ENCODE peak calls at places on chromosomes 11 and 22, in seven cellular contexts. Q is A549, T is thoracic aorta, L is pancreas, I is PC-3, R is A673, U is psoas muscle. P is an unnamed sample.

GRCh38 chr11:57349491-57350274 is 11.5 kb downstream of the P2RX3 start:
- DNase-seq in T (no peak), I (peak), R (peak), U (peak), Q (peak), L (peak), P (peak)

GRCh38 chr22:20569059-20570058 is 61.9 kb downstream of the MED15 start:
- DNase-seq in T (peak), Q (peak), L (no peak), I (peak), U (peak), R (no peak), P (peak)

GRCh38 chr11:34432822-34433221 is 5.9 kb upstream of the CAT start:
- DNase-seq in Q (no peak), U (no peak), T (no peak), L (no peak), I (no peak), R (no peak), P (no peak)

GRCh38 chr22:31728857-31729256 is 21.1 kb downstream of the PRR14L start:
- DNase-seq in I (no peak), R (no peak), L (no peak), Q (no peak), T (no peak), U (no peak), P (no peak)

GRCh38 chr22:35842954-35843353 is 125.3 kb downstream of the APOL5 start:
- DNase-seq in T (no peak), R (peak), U (no peak), Q (peak), I (peak), L (no peak), P (peak)

GRCh38 chr22:46147471-46148267 is 2.7 kb upstream of the PPARA start:
- DNase-seq in I (no peak), Q (no peak), R (no peak), T (no peak), L (no peak), U (peak), P (peak)

GRCh38 chr22:22369962-22370265 is 125.3 kb downstream of the VPREB1 start:
- DNase-seq in U (no peak), R (no peak), Q (no peak), T (no peak), L (no peak), I (no peak), P (no peak)

GRCh38 chr11:10580625-10581024 is 12.2 kb upstream of the LYVE1 start:
- DNase-seq in L (no peak), R (no peak), I (no peak), T (no peak), U (no peak), Q (no peak), P (no peak)

GRCh38 chr22:35569916-35570315 is 29.3 kb downstream of the RASD2 start:
- DNase-seq in I (no peak), R (no peak), T (no peak), L (no peak), U (no peak), Q (no peak), P (no peak)

GRCh38 chr22:43151251-43152000 is at the start of gene TSPO:
- DNase-seq in I (peak), Q (peak), U (peak), T (peak), L (peak), R (peak), P (peak)

GRCh38 chr22:29346659-29347058 is 31.2 kb upstream of the RASL10A start:
- DNase-seq in R (no peak), T (no peak), I (no peak), L (no peak), U (peak), Q (no peak), P (no peak)

DNA sequence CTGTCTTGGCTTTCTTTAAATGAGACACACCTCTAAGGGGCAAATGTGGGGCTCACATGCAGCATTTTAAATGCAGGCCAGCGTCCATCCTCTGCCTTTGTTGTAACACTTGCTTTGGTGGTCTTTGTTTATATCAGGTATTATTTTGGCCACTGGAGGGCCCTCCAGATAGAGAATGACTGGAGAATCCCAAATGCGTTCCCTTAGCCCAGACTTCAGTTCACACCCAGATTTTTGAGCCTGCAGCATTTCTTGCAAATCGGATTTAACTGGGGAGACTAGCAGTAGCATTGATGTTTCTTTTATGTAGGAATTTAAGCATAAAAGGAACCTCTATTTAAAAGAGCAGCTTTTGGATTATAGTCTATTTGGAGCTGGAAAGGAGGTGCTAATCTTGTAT is 200.2 kb upstream of the SORL1-AS1 start:
- DNase-seq in L (no peak), U (no peak), T (no peak), R (peak), I (peak), Q (no peak), P (no peak)
- TF ChIP-seq CTCF in L (no peak), U (no peak), T (peak), R (peak), I (peak), Q (no peak), P (no peak)

GRCh38 chr11:122781378-122782040 is 56.8 kb upstream of the CRTAM start:
- DNase-seq in L (peak), I (peak), Q (peak), T (peak), R (peak), U (peak), P (peak)
- H3K27ac ChIP-seq in L (no peak), I (no peak), Q (peak), T (no peak), R (no peak), U (no peak), P (no peak)

GRCh38 chr11:119727523-119728081 is 1.4 kb downstream of the NECTIN1 start:
- DNase-seq in U (peak), Q (no peak), T (no peak), I (peak), R (peak), L (peak), P (no peak)
- TF ChIP-seq CTCF in U (peak), Q (peak), T (no peak), I (peak), R (peak), L (peak), P (peak)

GRCh38 chr11:12075822-12076821 is 34.3 kb upstream of the MICAL2 start:
- DNase-seq in L (no peak), Q (peak), R (no peak), U (peak), I (peak), T (peak), P (peak)
- H3K27ac ChIP-seq in L (no peak), Q (peak), R (no peak), U (peak), I (peak), T (peak), P (peak)

GRCh38 chr11:107770546-107770945 is 58.7 kb upstream of the SLN start:
- DNase-seq in Q (no peak), T (no peak), U (no peak), I (peak), R (peak), L (no peak), P (no peak)

DNA sequence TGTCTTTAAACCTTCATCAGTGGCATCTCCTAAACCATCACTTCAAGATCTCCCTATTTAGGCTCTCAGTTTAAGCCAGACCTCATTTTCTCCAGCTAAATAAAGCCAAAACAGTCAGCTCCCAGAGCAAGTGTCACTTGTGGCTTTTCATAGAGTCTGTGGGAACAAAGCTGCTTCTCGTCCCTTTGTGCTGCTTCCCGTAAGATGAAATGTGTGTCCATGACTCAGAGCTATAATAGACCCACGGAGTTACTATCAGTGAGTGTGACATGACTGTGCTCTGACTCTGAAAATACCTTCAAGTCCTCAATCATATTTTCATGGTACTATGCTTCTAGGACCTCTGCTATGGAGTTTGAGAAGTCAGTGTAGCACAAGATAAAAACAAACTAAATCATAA is 57.3 kb upstream of the SLN start:
- DNase-seq in U (no peak), Q (no peak), I (peak), T (no peak), R (peak), L (no peak), P (no peak)
- TF ChIP-seq CTCF in U (no peak), Q (no peak), I (no peak), T (no peak), R (no peak), L (no peak), P (no peak)

GRCh38 chr11:65539401-65540289 is 14.8 kb downstream of the SCYL1 start:
- DNase-seq in T (no peak), I (peak), R (no peak), L (peak), Q (no peak), U (no peak), P (peak)

GRCh38 chr11:65542738-65543390 is 15.3 kb downstream of the LTBP3 start:
- DNase-seq in R (no peak), L (no peak), T (no peak), Q (no peak), U (no peak), I (no peak), P (no peak)

GRCh38 chr11:65538915-65539374 is 14.1 kb downstream of the SCYL1 start:
- DNase-seq in U (no peak), Q (no peak), R (no peak), I (no peak), T (no peak), L (no peak), P (no peak)

GRCh38 chr11:65540290-65541092 is 15.6 kb downstream of the SCYL1 start:
- DNase-seq in Q (peak), U (peak), I (peak), R (peak), T (peak), L (peak), P (peak)

GRCh38 chr11:65541093-65542010 is 16.5 kb downstream of the SCYL1 start:
- DNase-seq in U (no peak), L (no peak), I (peak), Q (no peak), T (no peak), R (no peak), P (no peak)
- H3K27ac ChIP-seq in U (peak), L (peak), I (peak), Q (peak), T (peak), R (peak), P (peak)

GRCh38 chr22:40025856-40026255 is 31.1 kb downstream of the FAM83F start:
- DNase-seq in T (no peak), L (no peak), U (no peak), I (no peak), R (no peak), Q (no peak), P (no peak)
- TF ChIP-seq CTCF in T (no peak), L (no peak), U (no peak), I (no peak), R (no peak), Q (no peak), P (no peak)

GRCh38 chr11:1759151-1759850 is 4.4 kb downstream of the CTSD start:
- DNase-seq in Q (no peak), L (peak), I (no peak), U (peak), T (no peak), R (no peak), P (no peak)

GRCh38 chr11:1756791-1757771 is 6.6 kb downstream of the CTSD start:
- DNase-seq in U (peak), Q (no peak), T (no peak), L (peak), I (no peak), R (no peak), P (no peak)

GRCh38 chr11:1758611-1759150 is 5.0 kb downstream of the CTSD start:
- DNase-seq in U (no peak), T (no peak), R (no peak), Q (no peak), I (no peak), L (no peak), P (no peak)

GRCh38 chr11:1759851-1760220 is 3.9 kb downstream of the CTSD start:
- DNase-seq in I (no peak), L (no peak), R (no peak), Q (no peak), U (peak), T (no peak), P (no peak)

GRCh38 chr11:1757861-1758610 is 5.7 kb downstream of the CTSD start:
- DNase-seq in R (no peak), Q (no peak), T (no peak), U (peak), I (no peak), L (peak), P (no peak)
- H3K27ac ChIP-seq in R (no peak), Q (no peak), T (no peak), U (peak), I (no peak), L (no peak), P (peak)

GRCh38 chr11:93813974-93814373 is 29.9 kb downstream of the MED17 start:
- DNase-seq in R (no peak), T (no peak), U (no peak), I (no peak), Q (no peak), L (no peak), P (no peak)
- TF ChIP-seq CTCF in R (no peak), T (no peak), U (no peak), I (no peak), Q (no peak), L (no peak), P (no peak)